ENCODE peak calls at places on chromosomes 16 and 17, in eight cellular contexts. I is GM03348; M is suprapubic skin; J is NCI-H748 treated with DMSO at 0.1 percent for 48 hours; R is midbrain; Q is activated T-cell treated with anti-CD3 and anti-CD28 coated beads, Interleukin-2, amount 50 U/mL, for 72 hours; X is heart right ventricle; E is activated effector memory CD4-positive, alpha-beta T cell treated with anti-CD3 and anti-CD28 coated beads, Interleukin-2, amount 50 U/mL, for 16 hours. S is an unnamed sample.

GRCh38 chr17:44331249-44331760 is 6.7 kb upstream of the SLC25A39 start:
- DNase-seq in I (peak; percentile 75), M (no peak), J (peak; percentile 77), R (peak; percentile 86), Q (peak; percentile 76), X (peak; percentile 85), E (peak; percentile 84), S (peak; percentile 72)

GRCh38 chr17:15377608-15378007 is 36.2 kb upstream of the TEKT3 start:
- DNase-seq in I (peak; percentile 80), M (no peak), J (no peak), R (peak; percentile 70), Q (no peak), X (no peak), E (no peak), S (peak; percentile 74)

GRCh38 chr16:64882385-64882784 is 239.5 kb downstream of the CDH11 start:
- DNase-seq in I (no peak), M (no peak), J (no peak), R (no peak), Q (no peak), X (peak; percentile 19), E (no peak), S (no peak)

GRCh38 chr17:65455972-65456343 is 105.5 kb downstream of the AXIN2 start:
- DNase-seq in I (peak; percentile 18), M (no peak), J (no peak), R (peak; percentile 37), Q (peak; percentile 5), X (peak; percentile 21), E (no peak), S (peak; percentile 43)

GRCh38 chr17:27481327-27481726 is 25.1 kb downstream of the KSR1 start:
- DNase-seq in I (no peak), M (no peak), J (no peak), R (no peak), Q (peak; percentile 64), X (no peak), E (peak; percentile 79), S (no peak)

GRCh38 chr17:20010099-20010863 is 1.1 kb downstream of the SPECC1 start:
- DNase-seq in I (peak; percentile 44), M (no peak), J (peak; percentile 59), R (peak; percentile 80), Q (peak; percentile 2), X (peak; percentile 32), E (no peak), S (peak; percentile 86)

GRCh38 chr17:76000755-76001521 is at the start of gene CDK3:
- DNase-seq in I (no peak), M (no peak), J (no peak), R (no peak), Q (no peak), X (no peak), E (no peak), S (no peak)

GRCh38 chr16:61148930-61149329 is 887.3 kb downstream of the CDH8 start:
- DNase-seq in I (no peak), M (no peak), J (no peak), R (no peak), Q (no peak), X (no peak), E (no peak), S (no peak)

GRCh38 chr17:74840989-74841666 is 18.6 kb downstream of the GRIN2C start:
- DNase-seq in I (peak; percentile 86), M (no peak), J (no peak), R (peak; percentile 66), Q (no peak), X (peak; percentile 78), E (no peak), S (peak; percentile 84)

GRCh38 chr16:55703003-55704001 is 47.5 kb downstream of the SLC6A2 start:
- DNase-seq in I (peak; percentile 75), M (no peak), J (no peak), R (peak; percentile 74), Q (no peak), X (peak; percentile 46), E (no peak), S (peak; percentile 79)

GRCh38 chr17:4741544-4741943 is 1.8 kb upstream of the CXCL16 start:
- DNase-seq in I (no peak), M (no peak), J (no peak), R (no peak), Q (no peak), X (no peak), E (no peak), S (no peak)

GRCh38 chr16:67708368-67708771 is 10.7 kb downstream of the GFOD2 start:
- DNase-seq in I (peak; percentile 57), M (no peak), J (no peak), R (no peak), Q (no peak), X (no peak), E (no peak), S (no peak)

GRCh38 chr17:9356488-9356911 is 219.1 kb downstream of the STX8 start:
- DNase-seq in I (no peak), M (no peak), J (no peak), R (peak; percentile 51), Q (no peak), X (peak; percentile 7), E (no peak), S (peak; percentile 85)

GRCh38 chr16:52906271-52906670 is 146.4 kb downstream of the CHD9NB start:
- DNase-seq in I (no peak), M (no peak), J (no peak), R (no peak), Q (no peak), X (no peak), E (no peak), S (no peak)

GRCh38 chr17:30244853-30245385 is 9.4 kb upstream of the SLC6A4 start:
- DNase-seq in I (peak; percentile 39), M (no peak), J (no peak), R (no peak), Q (no peak), X (no peak), E (no peak), S (no peak)

GRCh38 chr16:4911831-4912422 is 25.0 kb downstream of the PPL start:
- DNase-seq in I (peak; percentile 42), M (no peak), J (no peak), R (no peak), Q (no peak), X (no peak), E (no peak), S (no peak)

GRCh38 chr17:72591500-72592241 is 470.9 kb downstream of the SOX9 start:
- DNase-seq in I (peak; percentile 61), M (no peak), J (no peak), R (no peak), Q (peak; percentile 17), X (no peak), E (peak; percentile 66), S (no peak)

GRCh38 chr16:88857728-88858339 is 907 bp downstream of the TRAPPC2L start:
- DNase-seq in I (peak; percentile 94), M (no peak), J (no peak), R (peak; percentile 77), Q (peak; percentile 83), X (peak; percentile 67), E (peak; percentile 91), S (peak; percentile 89)

GRCh38 chr16:27685802-27686201 is 135.9 kb downstream of the KATNIP start:
- DNase-seq in I (peak; percentile 39), M (no peak), J (no peak), R (no peak), Q (no peak), X (no peak), E (no peak), S (no peak)

GRCh38 chr17:64554028-64554637 is 47.4 kb downstream of the CEP95 start:
- DNase-seq in I (no peak), M (no peak), J (no peak), R (no peak), Q (no peak), X (no peak), E (no peak), S (no peak)

GRCh38 chr16:68760671-68761275 is 23.7 kb downstream of the CDH1 start:
- DNase-seq in I (peak; percentile 40), M (no peak), J (no peak), R (peak; percentile 50), Q (peak; percentile 78), X (no peak), E (peak; percentile 80), S (peak; percentile 77)

GRCh38 chr17:7717756-7718350 is 309 bp downstream of the DNAH2 start:
- DNase-seq in I (no peak), M (no peak), J (no peak), R (no peak), Q (no peak), X (no peak), E (no peak), S (peak; percentile 56)